ENCODE peak calls at places on chromosomes 13 and 19, in six cellular contexts. One of them, this sample, is unnamed.

GRCh38 chr13:48626077-48626449 is 27.7 kb upstream of the CYSLTR2 start:
- DNase-seq in adrenal gland: peak; percentile 74
- DNase-seq in HL-60: peak; percentile 37
- DNase-seq in fibroblast of lung: peak; percentile 62
- DNase-seq in keratinocyte: no peak
- DNase-seq in left ventricle myocardium inferior: no peak
- DNase-seq in this sample: no peak

GRCh38 chr19:41706741-41707501 is 1.5 kb upstream of the CEACAM5 start:
- DNase-seq in adrenal gland: peak; percentile 47
- DNase-seq in HL-60: peak; percentile 41
- DNase-seq in fibroblast of lung: peak; percentile 3
- DNase-seq in keratinocyte: peak; percentile 11
- DNase-seq in left ventricle myocardium inferior: peak; percentile 23
- DNase-seq in this sample: no peak

GRCh38 chr19:19447536-19448237 is 42.2 kb downstream of the GATAD2A start:
- DNase-seq in adrenal gland: peak; percentile 48
- DNase-seq in HL-60: no peak
- DNase-seq in fibroblast of lung: no peak
- DNase-seq in keratinocyte: no peak
- DNase-seq in left ventricle myocardium inferior: no peak
- DNase-seq in this sample: no peak

GRCh38 chr13:35840991-35841604 is 290.1 kb downstream of the DCLK1 start:
- DNase-seq in adrenal gland: no peak
- DNase-seq in HL-60: no peak
- DNase-seq in fibroblast of lung: no peak
- DNase-seq in keratinocyte: no peak
- DNase-seq in left ventricle myocardium inferior: no peak
- DNase-seq in this sample: no peak

GRCh38 chr13:28044608-28045007 is 55.8 kb downstream of the FLT3 start:
- DNase-seq in adrenal gland: no peak
- DNase-seq in HL-60: no peak
- DNase-seq in fibroblast of lung: no peak
- DNase-seq in keratinocyte: no peak
- DNase-seq in left ventricle myocardium inferior: no peak
- DNase-seq in this sample: no peak

GRCh38 chr13:107811233-107811632 is 404.1 kb downstream of the LIG4 start:
- DNase-seq in adrenal gland: no peak
- DNase-seq in HL-60: no peak
- DNase-seq in fibroblast of lung: no peak
- DNase-seq in keratinocyte: no peak
- DNase-seq in left ventricle myocardium inferior: no peak
- DNase-seq in this sample: no peak

GRCh38 chr13:105266615-105267014 is 1268.8 kb downstream of the EFNB2 start:
- DNase-seq in adrenal gland: no peak
- DNase-seq in HL-60: no peak
- DNase-seq in fibroblast of lung: no peak
- DNase-seq in keratinocyte: no peak
- DNase-seq in left ventricle myocardium inferior: no peak
- DNase-seq in this sample: no peak

GRCh38 chr13:99434258-99434788 is 66.9 kb upstream of the TM9SF2 start:
- DNase-seq in adrenal gland: peak; percentile 15
- DNase-seq in HL-60: no peak
- DNase-seq in fibroblast of lung: no peak
- DNase-seq in keratinocyte: no peak
- DNase-seq in left ventricle myocardium inferior: no peak
- DNase-seq in this sample: no peak

GRCh38 chr13:21435710-21436151 is 23.4 kb downstream of the ZDHHC20 start:
- DNase-seq in adrenal gland: peak; percentile 87
- DNase-seq in HL-60: peak; percentile 74
- DNase-seq in fibroblast of lung: peak; percentile 85
- DNase-seq in keratinocyte: no peak
- DNase-seq in left ventricle myocardium inferior: peak; percentile 31
- DNase-seq in this sample: peak; percentile 23

GRCh38 chr19:9857076-9857721 is 22.1 kb downstream of the PIN1 start:
- DNase-seq in adrenal gland: no peak
- DNase-seq in HL-60: no peak
- DNase-seq in fibroblast of lung: no peak
- DNase-seq in keratinocyte: no peak
- DNase-seq in left ventricle myocardium inferior: no peak
- DNase-seq in this sample: no peak

GRCh38 chr19:44574201-44574950 is 39.0 kb upstream of the IGSF23 start:
- DNase-seq in adrenal gland: no peak
- DNase-seq in HL-60: no peak
- DNase-seq in fibroblast of lung: no peak
- DNase-seq in keratinocyte: no peak
- DNase-seq in left ventricle myocardium inferior: no peak
- DNase-seq in this sample: no peak

GRCh38 chr19:51354742-51355148 is 11.4 kb downstream of the ETFB start:
- DNase-seq in adrenal gland: no peak
- DNase-seq in HL-60: no peak
- DNase-seq in fibroblast of lung: peak; percentile 13
- DNase-seq in keratinocyte: no peak
- DNase-seq in left ventricle myocardium inferior: no peak
- DNase-seq in this sample: no peak

GRCh38 chr19:50565984-50566903 is 2.0 kb downstream of the LRRC4B start:
- DNase-seq in adrenal gland: no peak
- DNase-seq in HL-60: no peak
- DNase-seq in fibroblast of lung: no peak
- DNase-seq in keratinocyte: no peak
- DNase-seq in left ventricle myocardium inferior: no peak
- DNase-seq in this sample: no peak

GRCh38 chr13:113032291-113032690 is 63.3 kb downstream of the MCF2L start:
- DNase-seq in adrenal gland: no peak
- DNase-seq in HL-60: no peak
- DNase-seq in fibroblast of lung: no peak
- DNase-seq in keratinocyte: no peak
- DNase-seq in left ventricle myocardium inferior: no peak
- DNase-seq in this sample: no peak

GRCh38 chr13:51827254-51827653 is 17.7 kb downstream of the TMEM272 start:
- DNase-seq in adrenal gland: no peak
- DNase-seq in HL-60: peak; percentile 89
- DNase-seq in fibroblast of lung: no peak
- DNase-seq in keratinocyte: no peak
- DNase-seq in left ventricle myocardium inferior: no peak
- DNase-seq in this sample: no peak

GRCh38 chr19:40960780-40961179 is 30.3 kb upstream of the CYP2B6 start:
- DNase-seq in adrenal gland: no peak
- DNase-seq in HL-60: no peak
- DNase-seq in fibroblast of lung: no peak
- DNase-seq in keratinocyte: no peak
- DNase-seq in left ventricle myocardium inferior: no peak
- DNase-seq in this sample: no peak

GRCh38 chr19:31675187-31675913 is 326.1 kb upstream of the TSHZ3 start:
- DNase-seq in adrenal gland: no peak
- DNase-seq in HL-60: no peak
- DNase-seq in fibroblast of lung: peak; percentile 63
- DNase-seq in keratinocyte: peak; percentile 4
- DNase-seq in left ventricle myocardium inferior: no peak
- DNase-seq in this sample: no peak

GRCh38 chr19:3509566-3509989 is 3.5 kb downstream of the FZR1 start:
- DNase-seq in adrenal gland: peak; percentile 92
- DNase-seq in HL-60: no peak
- DNase-seq in fibroblast of lung: no peak
- DNase-seq in keratinocyte: no peak
- DNase-seq in left ventricle myocardium inferior: no peak
- DNase-seq in this sample: no peak

GRCh38 chr13:113103646-113104045 is 1.9 kb upstream of the F7 start:
- DNase-seq in adrenal gland: no peak
- DNase-seq in HL-60: no peak
- DNase-seq in fibroblast of lung: no peak
- DNase-seq in keratinocyte: no peak
- DNase-seq in left ventricle myocardium inferior: no peak
- DNase-seq in this sample: no peak

GRCh38 chr19:16224266-16225045 is 26.7 kb downstream of the AP1M1 start:
- DNase-seq in adrenal gland: no peak
- DNase-seq in HL-60: no peak
- DNase-seq in fibroblast of lung: no peak
- DNase-seq in keratinocyte: no peak
- DNase-seq in left ventricle myocardium inferior: no peak
- DNase-seq in this sample: no peak

GRCh38 chr19:41918653-41919244 is 9.5 kb downstream of the ERFL start:
- DNase-seq in adrenal gland: no peak
- DNase-seq in HL-60: no peak
- DNase-seq in fibroblast of lung: no peak
- DNase-seq in keratinocyte: peak; percentile 60
- DNase-seq in left ventricle myocardium inferior: no peak
- DNase-seq in this sample: no peak

GRCh38 chr13:61728468-61728867 is 312.8 kb upstream of the PCDH20 start:
- DNase-seq in adrenal gland: no peak
- DNase-seq in HL-60: no peak
- DNase-seq in fibroblast of lung: peak; percentile 65
- DNase-seq in keratinocyte: no peak
- DNase-seq in left ventricle myocardium inferior: no peak
- DNase-seq in this sample: no peak

GRCh38 chr19:47075179-47075811 is 26.9 kb upstream of the TMEM160 start:
- DNase-seq in adrenal gland: peak; percentile 15
- DNase-seq in HL-60: peak; percentile 63
- DNase-seq in fibroblast of lung: peak; percentile 22
- DNase-seq in keratinocyte: no peak
- DNase-seq in left ventricle myocardium inferior: no peak
- DNase-seq in this sample: no peak

GRCh38 chr13:20170931-20171330 is 10.1 kb upstream of the GJA3 start:
- DNase-seq in adrenal gland: no peak
- DNase-seq in HL-60: no peak
- DNase-seq in fibroblast of lung: no peak
- DNase-seq in keratinocyte: no peak
- DNase-seq in left ventricle myocardium inferior: no peak
- DNase-seq in this sample: no peak

GRCh38 chr19:38061294-38061693 is 154.3 kb downstream of the SIPA1L3 start:
- DNase-seq in adrenal gland: no peak
- DNase-seq in HL-60: no peak
- DNase-seq in fibroblast of lung: peak; percentile 71
- DNase-seq in keratinocyte: no peak
- DNase-seq in left ventricle myocardium inferior: no peak
- DNase-seq in this sample: peak; percentile 68

GRCh38 chr13:44651724-44652123 is 75.6 kb upstream of the TSC22D1 start:
- DNase-seq in adrenal gland: no peak
- DNase-seq in HL-60: no peak
- DNase-seq in fibroblast of lung: no peak
- DNase-seq in keratinocyte: no peak
- DNase-seq in left ventricle myocardium inferior: no peak
- DNase-seq in this sample: no peak

GRCh38 chr13:44653261-44653660 is 77.1 kb upstream of the TSC22D1 start:
- DNase-seq in adrenal gland: peak; percentile 2
- DNase-seq in HL-60: no peak
- DNase-seq in fibroblast of lung: peak; percentile 36
- DNase-seq in keratinocyte: peak; percentile 2
- DNase-seq in left ventricle myocardium inferior: no peak
- DNase-seq in this sample: no peak

GRCh38 chr13:44652223-44652622 is 76.1 kb upstream of the TSC22D1 start:
- DNase-seq in adrenal gland: no peak
- DNase-seq in HL-60: no peak
- DNase-seq in fibroblast of lung: no peak
- DNase-seq in keratinocyte: no peak
- DNase-seq in left ventricle myocardium inferior: no peak
- DNase-seq in this sample: no peak

GRCh38 chr13:44649834-44650233 is 73.7 kb upstream of the TSC22D1 start:
- DNase-seq in adrenal gland: no peak
- DNase-seq in HL-60: no peak
- DNase-seq in fibroblast of lung: no peak
- DNase-seq in keratinocyte: no peak
- DNase-seq in left ventricle myocardium inferior: no peak
- DNase-seq in this sample: no peak

GRCh38 chr13:44651209-44651608 is 75.1 kb upstream of the TSC22D1 start:
- DNase-seq in adrenal gland: no peak
- DNase-seq in HL-60: no peak
- DNase-seq in fibroblast of lung: no peak
- DNase-seq in keratinocyte: no peak
- DNase-seq in left ventricle myocardium inferior: no peak
- DNase-seq in this sample: no peak
- TF ChIP-seq CTCF in adrenal gland: no peak
- TF ChIP-seq CTCF in HL-60: no peak
- TF ChIP-seq CTCF in fibroblast of lung: no peak
- TF ChIP-seq CTCF in keratinocyte: no peak
- TF ChIP-seq CTCF in left ventricle myocardium inferior: no peak
- TF ChIP-seq CTCF in this sample: no peak

GRCh38 chr19:45607071-45608029 is 5.3 kb upstream of the GPR4 start:
- DNase-seq in adrenal gland: peak; percentile 86
- DNase-seq in HL-60: no peak
- DNase-seq in fibroblast of lung: peak; percentile 71
- DNase-seq in keratinocyte: no peak
- DNase-seq in left ventricle myocardium inferior: peak; percentile 79
- DNase-seq in this sample: peak; percentile 30
- H3K4me3 ChIP-seq in adrenal gland: no peak overlapping the region
- H3K4me3 ChIP-seq in HL-60: no peak overlapping the region
- H3K4me3 ChIP-seq in fibroblast of lung: peak overlapping the region; percentile 13
- H3K4me3 ChIP-seq in keratinocyte: no peak overlapping the region
- H3K4me3 ChIP-seq in left ventricle myocardium inferior: peak overlapping the region; percentile 54
- H3K4me3 ChIP-seq in this sample: peak overlapping the region; percentile 41

DNA sequence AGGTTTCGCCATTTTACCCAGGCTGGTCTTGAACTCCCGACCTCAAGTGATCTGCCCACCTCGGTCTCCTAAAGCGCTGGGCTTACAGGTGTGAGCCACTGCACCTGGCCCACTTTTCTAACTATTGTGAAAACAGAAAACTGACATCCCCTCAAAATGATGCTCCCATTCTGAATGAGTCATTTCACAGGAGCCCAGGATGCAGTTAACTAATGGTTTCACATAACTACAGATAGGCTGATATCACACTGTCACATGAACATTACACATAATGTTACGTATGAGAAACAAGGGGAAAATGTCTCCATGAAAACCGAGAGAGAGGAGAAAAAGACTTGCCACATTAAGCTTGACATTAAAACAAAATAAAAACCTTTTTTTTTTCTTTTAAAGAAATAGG is 37.5 kb downstream of the N4BP2L2 start:
- DNase-seq in adrenal gland: no peak
- DNase-seq in HL-60: no peak
- DNase-seq in fibroblast of lung: no peak
- DNase-seq in keratinocyte: no peak
- DNase-seq in left ventricle myocardium inferior: no peak
- DNase-seq in this sample: no peak
- H3K27ac ChIP-seq in adrenal gland: no peak overlapping the region
- H3K27ac ChIP-seq in HL-60: no peak overlapping the region
- H3K27ac ChIP-seq in fibroblast of lung: no peak overlapping the region
- H3K27ac ChIP-seq in keratinocyte: no peak overlapping the region
- H3K27ac ChIP-seq in left ventricle myocardium inferior: no peak overlapping the region
- H3K27ac ChIP-seq in this sample: no peak overlapping the region

GRCh38 chr13:45812599-45813372 is 38.8 kb downstream of the SIAH3 start:
- DNase-seq in adrenal gland: no peak
- DNase-seq in HL-60: no peak
- DNase-seq in fibroblast of lung: no peak
- DNase-seq in keratinocyte: no peak
- DNase-seq in left ventricle myocardium inferior: no peak
- DNase-seq in this sample: no peak

GRCh38 chr13:45820106-45820838 is 31.3 kb downstream of the SIAH3 start:
- DNase-seq in adrenal gland: no peak
- DNase-seq in HL-60: no peak
- DNase-seq in fibroblast of lung: no peak
- DNase-seq in keratinocyte: no peak
- DNase-seq in left ventricle myocardium inferior: no peak
- DNase-seq in this sample: no peak

GRCh38 chr13:45823583-45823982 is 28.0 kb downstream of the SIAH3 start:
- DNase-seq in adrenal gland: peak; percentile 16
- DNase-seq in HL-60: no peak
- DNase-seq in fibroblast of lung: no peak
- DNase-seq in keratinocyte: no peak
- DNase-seq in left ventricle myocardium inferior: no peak
- DNase-seq in this sample: no peak

GRCh38 chr13:45821861-45822260 is 29.7 kb downstream of the SIAH3 start:
- DNase-seq in adrenal gland: no peak
- DNase-seq in HL-60: no peak
- DNase-seq in fibroblast of lung: no peak
- DNase-seq in keratinocyte: no peak
- DNase-seq in left ventricle myocardium inferior: no peak
- DNase-seq in this sample: no peak

GRCh38 chr13:45817833-45818232 is 33.7 kb downstream of the SIAH3 start:
- DNase-seq in adrenal gland: no peak
- DNase-seq in HL-60: no peak
- DNase-seq in fibroblast of lung: peak; percentile 7
- DNase-seq in keratinocyte: no peak
- DNase-seq in left ventricle myocardium inferior: no peak
- DNase-seq in this sample: no peak
- TF ChIP-seq CTCF in adrenal gland: no peak
- TF ChIP-seq CTCF in HL-60: no peak
- TF ChIP-seq CTCF in fibroblast of lung: no peak
- TF ChIP-seq CTCF in keratinocyte: no peak
- TF ChIP-seq CTCF in left ventricle myocardium inferior: no peak
- TF ChIP-seq CTCF in this sample: peak; percentile 5

This sample was measured in AG04450.